ENCODE peak calls at places on chromosomes 3 and 15, in ten cellular contexts. B is fibroblast of the aortic adventitia; M is stimulated activated CD4-positive, alpha-beta T cell treated with anti-CD3 and anti-CD28 coated beads, Interleukin-4, amount 100 ng/mL, for 1 hour; H is sciatic nerve; R is tibial artery; Y is SW480; L is hypothalamus; C is mucosa of gallbladder; S is PC-3; E is posterior cingulate gyrus. O is an unnamed sample.

GRCh38 chr3:97917813-97918536 is 54.3 kb downstream of the RIOX2 start:
- DNase-seq in B (peak), M (no peak), H (no peak), R (no peak), Y (no peak), L (no peak), C (no peak), S (no peak), E (no peak), O (no peak)

GRCh38 chr3:51391075-51391565 is at the start of gene RBM15B:
- DNase-seq in B (peak), M (peak), H (peak), R (peak), Y (peak), L (peak), C (peak), S (peak), E (peak), O (peak)

GRCh38 chr15:78988361-78988911 is 43.6 kb upstream of the CTSH start:
- DNase-seq in B (peak), M (no peak), H (peak), R (peak), Y (peak), L (no peak), C (peak), S (peak), E (no peak), O (no peak)

GRCh38 chr3:161422171-161422693 is 50.9 kb upstream of the SPTSSB start:
- DNase-seq in B (no peak), M (no peak), H (no peak), R (no peak), Y (no peak), L (no peak), C (no peak), S (no peak), E (no peak), O (no peak)

GRCh38 chr15:29322407-29322806 is 52.8 kb upstream of the NSMCE3 start:
- DNase-seq in B (peak), M (no peak), H (no peak), R (no peak), Y (no peak), L (no peak), C (no peak), S (no peak), E (no peak), O (no peak)

GRCh38 chr15:68615301-68615700 is 36.5 kb downstream of the CORO2B start:
- DNase-seq in B (no peak), M (no peak), H (no peak), R (no peak), Y (no peak), L (no peak), C (no peak), S (no peak), E (no peak), O (no peak)

GRCh38 chr3:48595526-48596121 is 495 bp upstream of the COL7A1 start:
- DNase-seq in B (peak), M (no peak), H (no peak), R (peak), Y (peak), L (peak), C (peak), S (peak), E (no peak), O (no peak)

GRCh38 chr15:38886315-38887163 is 321.9 kb upstream of the RASGRP1 start:
- DNase-seq in B (peak), M (no peak), H (no peak), R (no peak), Y (peak), L (no peak), C (no peak), S (peak), E (no peak), O (no peak)

GRCh38 chr15:68492855-68493254 is 60.9 kb upstream of the ITGA11 start:
- DNase-seq in B (peak), M (no peak), H (no peak), R (peak), Y (no peak), L (no peak), C (no peak), S (no peak), E (no peak), O (no peak)

GRCh38 chr3:132253262-132253878 is 63.8 kb upstream of the ACP3 start:
- DNase-seq in B (peak), M (no peak), H (no peak), R (no peak), Y (peak), L (no peak), C (peak), S (peak), E (no peak), O (no peak)

GRCh38 chr3:43699864-43700263 is 9.1 kb downstream of the ABHD5 start:
- DNase-seq in B (no peak), M (no peak), H (no peak), R (no peak), Y (no peak), L (no peak), C (no peak), S (peak), E (no peak), O (no peak)

GRCh38 chr3:89889386-89889785 is 782.0 kb downstream of the EPHA3 start:
- DNase-seq in B (no peak), M (no peak), H (no peak), R (no peak), Y (peak), L (no peak), C (no peak), S (no peak), E (no peak), O (no peak)

GRCh38 chr15:77419050-77419835 is 661 bp downstream of the PEAK1 start:
- DNase-seq in B (peak), M (peak), H (peak), R (peak), Y (peak), L (no peak), C (peak), S (peak), E (no peak), O (peak)

GRCh38 chr3:136929984-136930671 is 27.7 kb upstream of the IL20RB start:
- DNase-seq in B (peak), M (no peak), H (peak), R (peak), Y (peak), L (no peak), C (peak), S (no peak), E (peak), O (no peak)

GRCh38 chr3:31103181-31103580 is 208.7 kb upstream of the GADL1 start:
- DNase-seq in B (no peak), M (no peak), H (no peak), R (no peak), Y (no peak), L (no peak), C (no peak), S (no peak), E (no peak), O (no peak)

O was measured in anterior cingulate cortex.